ENCODE peak calls at places on chromosomes 3 and 15, in six cellular contexts. One of them, this sample, is unnamed.

GRCh38 chr15:72236381-72237285 is 5.6 kb upstream of the PKM start:
- DNase-seq in A549: no peak
- DNase-seq in GM12878: no peak
- DNase-seq in K562: no peak
- DNase-seq in HepG2: no peak
- DNase-seq in NB4: no peak
- DNase-seq in this sample: no peak

GRCh38 chr3:43723121-43723734 is 32.5 kb downstream of the ABHD5 start:
- DNase-seq in K562: no peak
- DNase-seq in HepG2: no peak
- DNase-seq in NB4: no peak
- DNase-seq in A549: no peak
- DNase-seq in GM12878: no peak
- DNase-seq in this sample: peak; percentile 54

GRCh38 chr15:40451497-40452158 is 10.9 kb downstream of the BAHD1 start:
- DNase-seq in GM12878: no peak
- DNase-seq in HepG2: no peak
- DNase-seq in NB4: no peak
- DNase-seq in K562: no peak
- DNase-seq in A549: no peak
- DNase-seq in this sample: no peak

GRCh38 chr15:65767895-65768294 is 24.2 kb downstream of the DENND4A start:
- DNase-seq in A549: no peak
- DNase-seq in NB4: no peak
- DNase-seq in HepG2: no peak
- DNase-seq in GM12878: no peak
- DNase-seq in K562: no peak
- DNase-seq in this sample: no peak

GRCh38 chr3:71641669-71642068 is 58.1 kb upstream of the FOXP1 start:
- DNase-seq in HepG2: peak; percentile 33
- DNase-seq in NB4: peak; percentile 14
- DNase-seq in GM12878: peak; percentile 7
- DNase-seq in K562: peak; percentile 81
- DNase-seq in A549: peak; percentile 47
- DNase-seq in this sample: no peak

GRCh38 chr3:522888-523287 is 326.3 kb downstream of the CHL1 start:
- DNase-seq in GM12878: no peak
- DNase-seq in NB4: no peak
- DNase-seq in HepG2: no peak
- DNase-seq in K562: no peak
- DNase-seq in A549: no peak
- DNase-seq in this sample: no peak

GRCh38 chr15:69666921-69667811 is 214.5 kb downstream of the RPLP1 start:
- DNase-seq in GM12878: peak; percentile 89
- DNase-seq in HepG2: no peak
- DNase-seq in A549: no peak
- DNase-seq in K562: no peak
- DNase-seq in NB4: peak; percentile 88
- DNase-seq in this sample: no peak

GRCh38 chr3:27311400-27311799 is 57.8 kb downstream of the NEK10 start:
- DNase-seq in GM12878: no peak
- DNase-seq in A549: peak; percentile 60
- DNase-seq in NB4: no peak
- DNase-seq in K562: no peak
- DNase-seq in HepG2: peak; percentile 27
- DNase-seq in this sample: peak; percentile 65

GRCh38 chr3:72100626-72101187 is 315.8 kb upstream of the PROK2 start:
- DNase-seq in NB4: peak; percentile 90
- DNase-seq in GM12878: peak; percentile 77
- DNase-seq in A549: peak; percentile 36
- DNase-seq in HepG2: no peak
- DNase-seq in K562: peak; percentile 65
- DNase-seq in this sample: no peak

DNA sequence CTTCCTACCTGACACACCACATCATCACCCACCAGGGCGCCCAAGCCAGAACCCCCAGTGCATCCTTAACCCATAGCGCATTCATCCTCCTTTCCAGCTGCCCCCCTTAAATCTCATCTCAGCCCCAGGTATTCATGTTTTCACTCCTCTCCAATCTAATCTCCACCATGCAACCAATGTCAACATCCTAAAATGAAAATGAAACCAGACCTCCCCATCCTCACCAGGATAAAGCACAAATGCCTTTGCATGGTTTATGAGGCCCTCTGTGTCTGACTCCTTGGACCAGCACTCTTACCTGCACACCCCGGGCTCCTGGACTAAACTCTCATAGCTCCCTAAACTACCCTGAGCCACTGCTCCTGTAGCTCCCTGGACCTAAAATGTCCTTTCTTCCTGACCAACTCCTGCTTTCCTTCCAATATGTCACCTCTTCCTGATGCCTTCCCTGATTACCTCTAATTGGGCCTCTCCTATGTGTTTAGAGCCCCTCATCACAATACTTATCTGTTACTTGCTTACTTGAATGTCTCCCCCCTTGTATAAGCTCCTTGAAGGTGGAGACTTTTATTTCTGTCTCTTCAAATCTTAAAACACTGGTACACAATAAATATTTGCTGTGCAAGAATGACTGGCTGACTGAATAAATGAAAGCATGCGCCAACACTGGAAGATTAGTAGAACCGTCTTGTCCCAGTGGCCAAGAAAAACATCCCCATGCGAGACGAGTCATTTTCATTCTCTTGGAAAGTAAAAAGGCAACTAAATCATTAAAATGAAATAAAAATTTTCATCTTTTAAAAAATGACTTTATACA is 142.5 kb downstream of the XXYLT1 start:
- DNase-seq in HepG2: no peak
- DNase-seq in K562: no peak
- DNase-seq in GM12878: no peak
- DNase-seq in A549: no peak
- DNase-seq in NB4: no peak
- DNase-seq in this sample: peak; percentile 69
- TF ChIP-seq MYC in HepG2: no peak
- TF ChIP-seq MYC in K562: no peak
- TF ChIP-seq MYC in GM12878: no peak
- TF ChIP-seq MYC in A549: no peak
- TF ChIP-seq MYC in NB4: no peak
- TF ChIP-seq MYC in this sample: no peak

GRCh38 chr3:190807719-190808375 is 54.6 kb downstream of the GMNC start:
- DNase-seq in HepG2: peak; percentile 2
- DNase-seq in A549: no peak
- DNase-seq in NB4: no peak
- DNase-seq in K562: no peak
- DNase-seq in GM12878: no peak
- DNase-seq in this sample: no peak
- TF ChIP-seq MAX in HepG2: no peak
- TF ChIP-seq MAX in A549: no peak
- TF ChIP-seq MAX in NB4: no peak
- TF ChIP-seq MAX in K562: no peak
- TF ChIP-seq MAX in GM12878: no peak
- TF ChIP-seq MAX in this sample: no peak

DNA sequence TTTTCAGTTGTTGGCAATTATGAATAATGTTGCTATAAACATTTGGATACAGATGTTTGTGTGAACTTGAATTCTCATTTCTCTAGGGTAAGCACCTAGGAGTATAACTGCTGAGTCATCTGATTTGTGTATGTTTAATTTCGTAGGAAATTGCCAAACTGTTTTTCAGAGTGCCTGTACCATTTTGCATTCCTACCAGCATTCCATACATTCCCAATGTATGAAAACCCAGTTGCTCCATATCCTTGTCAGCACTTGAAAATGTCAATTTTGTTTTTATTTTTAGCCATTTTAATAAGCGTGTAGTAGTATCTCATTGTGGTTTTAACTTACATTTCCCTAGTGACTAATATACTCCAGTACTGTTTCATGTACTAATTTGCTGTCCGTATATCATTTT is 98.5 kb upstream of the TSC22D2 start:
- DNase-seq in HepG2: no peak
- DNase-seq in NB4: no peak
- DNase-seq in K562: no peak
- DNase-seq in A549: no peak
- DNase-seq in GM12878: no peak
- DNase-seq in this sample: no peak
- TF ChIP-seq MYC in HepG2: no peak
- TF ChIP-seq MYC in NB4: no peak
- TF ChIP-seq MYC in K562: no peak
- TF ChIP-seq MYC in A549: no peak
- TF ChIP-seq MYC in GM12878: no peak
- TF ChIP-seq MYC in this sample: no peak

GRCh38 chr3:53155763-53156162 is 5.2 kb upstream of the PRKCD start:
- DNase-seq in A549: no peak
- DNase-seq in GM12878: no peak
- DNase-seq in NB4: no peak
- DNase-seq in HepG2: no peak
- DNase-seq in K562: no peak
- DNase-seq in this sample: no peak
- TF ChIP-seq MAX in A549: no peak
- TF ChIP-seq MAX in GM12878: no peak
- TF ChIP-seq MAX in NB4: no peak
- TF ChIP-seq MAX in HepG2: no peak
- TF ChIP-seq MAX in K562: no peak
- TF ChIP-seq MAX in this sample: no peak

GRCh38 chr3:129233538-129233937 is 15.9 kb upstream of the COPG1 start:
- DNase-seq in GM12878: peak; percentile 91
- DNase-seq in NB4: peak; percentile 88
- DNase-seq in K562: no peak
- DNase-seq in HepG2: no peak
- DNase-seq in A549: no peak
- DNase-seq in this sample: no peak
- TF ChIP-seq MYC in GM12878: no peak
- TF ChIP-seq MYC in NB4: peak; percentile 80
- TF ChIP-seq MYC in K562: no peak
- TF ChIP-seq MYC in HepG2: no peak
- TF ChIP-seq MYC in A549: no peak
- TF ChIP-seq MYC in this sample: no peak

GRCh38 chr3:9024341-9024740 is 61.1 kb upstream of the RAD18 start:
- DNase-seq in A549: no peak
- DNase-seq in GM12878: no peak
- DNase-seq in NB4: no peak
- DNase-seq in K562: no peak
- DNase-seq in HepG2: no peak
- DNase-seq in this sample: no peak

GRCh38 chr3:9026320-9027040 is 63.2 kb upstream of the RAD18 start:
- DNase-seq in NB4: no peak
- DNase-seq in HepG2: no peak
- DNase-seq in K562: no peak
- DNase-seq in GM12878: no peak
- DNase-seq in A549: no peak
- DNase-seq in this sample: no peak

GRCh38 chr3:9030034-9030433 is 66.8 kb upstream of the RAD18 start:
- DNase-seq in K562: no peak
- DNase-seq in NB4: no peak
- DNase-seq in HepG2: no peak
- DNase-seq in GM12878: no peak
- DNase-seq in A549: no peak
- DNase-seq in this sample: no peak

GRCh38 chr3:9032236-9032777 is 69.0 kb upstream of the RAD18 start:
- DNase-seq in NB4: no peak
- DNase-seq in A549: no peak
- DNase-seq in K562: no peak
- DNase-seq in GM12878: no peak
- DNase-seq in HepG2: no peak
- DNase-seq in this sample: no peak

DNA sequence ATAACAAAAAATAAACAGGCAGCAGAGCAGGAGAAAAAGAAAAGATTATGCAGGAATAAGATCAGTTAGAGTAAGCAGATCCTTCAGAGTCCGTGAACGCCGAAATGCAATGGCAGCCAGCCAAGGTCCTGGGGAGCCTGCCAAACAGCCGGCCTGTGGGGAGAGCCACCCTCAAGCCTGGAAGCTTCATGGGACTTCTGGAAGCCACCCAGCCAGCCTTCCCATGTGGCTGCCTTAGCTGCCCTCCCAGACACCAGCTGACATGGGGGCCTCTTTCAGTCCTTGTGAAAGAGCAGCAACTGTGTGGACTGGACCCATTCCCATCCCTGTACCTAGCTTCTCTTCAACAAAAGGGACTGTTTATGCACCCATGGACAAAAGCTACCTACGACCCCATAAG is 64.9 kb upstream of the RAD18 start:
- DNase-seq in K562: no peak
- DNase-seq in HepG2: no peak
- DNase-seq in GM12878: no peak
- DNase-seq in NB4: no peak
- DNase-seq in A549: no peak
- DNase-seq in this sample: peak; percentile 14
- TF ChIP-seq MAX in K562: no peak
- TF ChIP-seq MAX in HepG2: no peak
- TF ChIP-seq MAX in GM12878: no peak
- TF ChIP-seq MAX in NB4: no peak
- TF ChIP-seq MAX in A549: no peak
- TF ChIP-seq MAX in this sample: no peak

DNA sequence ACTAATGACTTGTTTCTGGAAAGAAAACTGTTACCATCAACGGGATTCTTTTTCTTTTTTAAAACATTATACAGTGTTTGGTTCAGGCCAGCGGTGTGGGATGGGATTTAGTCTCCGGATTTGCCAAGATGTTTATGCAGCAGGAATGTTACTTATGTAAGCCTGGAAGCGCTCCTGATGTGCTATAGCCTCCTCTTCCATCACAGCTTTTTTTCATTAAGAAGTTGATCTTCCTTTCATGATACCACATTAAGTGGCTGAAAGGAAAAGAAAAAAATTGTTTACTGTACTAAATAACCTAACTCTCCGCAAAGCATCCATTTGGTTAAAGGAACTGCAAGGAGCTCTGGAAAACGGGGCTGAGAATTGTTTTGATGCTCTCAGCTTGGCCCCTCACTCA is 120.5 kb upstream of the ALDH1A3 start:
- DNase-seq in K562: no peak
- DNase-seq in HepG2: no peak
- DNase-seq in A549: no peak
- DNase-seq in GM12878: no peak
- DNase-seq in NB4: no peak
- DNase-seq in this sample: peak; percentile 3
- TF ChIP-seq MYC in K562: no peak
- TF ChIP-seq MYC in HepG2: no peak
- TF ChIP-seq MYC in A549: no peak
- TF ChIP-seq MYC in GM12878: no peak
- TF ChIP-seq MYC in NB4: no peak
- TF ChIP-seq MYC in this sample: no peak

DNA sequence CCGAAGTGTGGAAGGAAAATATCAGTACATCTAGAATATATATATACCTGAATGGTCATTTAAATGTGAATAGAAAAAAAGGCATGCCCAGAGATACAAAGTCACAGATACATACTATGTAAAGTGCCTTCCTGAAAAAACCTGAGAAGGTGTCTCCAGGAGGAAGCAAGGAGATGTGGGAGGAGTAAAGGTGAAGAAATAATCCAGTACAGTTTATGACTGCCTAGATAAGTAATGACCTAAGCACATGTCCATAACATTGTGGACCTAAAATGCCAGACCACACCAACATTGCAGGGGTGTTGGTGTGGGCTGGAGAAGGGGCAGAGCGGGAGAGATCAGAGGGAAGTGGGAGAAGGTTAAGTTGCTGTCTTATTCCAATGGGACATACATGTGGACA is 226.9 kb downstream of the ZNF621 start:
- DNase-seq in HepG2: no peak
- DNase-seq in GM12878: no peak
- DNase-seq in NB4: no peak
- DNase-seq in K562: no peak
- DNase-seq in A549: no peak
- DNase-seq in this sample: no peak
- TF ChIP-seq MAX in HepG2: no peak
- TF ChIP-seq MAX in GM12878: no peak
- TF ChIP-seq MAX in NB4: no peak
- TF ChIP-seq MAX in K562: no peak
- TF ChIP-seq MAX in A549: no peak
- TF ChIP-seq MAX in this sample: no peak

This sample was measured in endothelial cell of umbilical vein.